ENCODE peak calls at places on chromosomes 16 and 17, in four cellular contexts. N is substantia nigra, I is NCI-H345, O is ELR. R is an unnamed sample.

GRCh38 chr17:60506312-60506711 is 19.7 kb downstream of the APPBP2 start:
- DNase-seq in O (peak; percentile 86), N (no peak), I (no peak), R (no peak)

GRCh38 chr16:72455743-72456659 is 284.0 kb upstream of the PMFBP1 start:
- DNase-seq in O (peak; percentile 8), I (peak; percentile 55), N (no peak), R (no peak)

GRCh38 chr16:77297996-77298637 is 98.9 kb downstream of the SYCE1L start:
- DNase-seq in N (no peak), O (peak; percentile 80), I (no peak), R (no peak)

GRCh38 chr17:75684924-75685323 is 17.8 kb downstream of the SAP30BP start:
- DNase-seq in N (no peak), O (no peak), I (no peak), R (no peak)

GRCh38 chr17:29154516-29155234 is 25.5 kb downstream of the MYO18A start:
- DNase-seq in O (peak; percentile 38), I (no peak), N (peak; percentile 53), R (no peak)

GRCh38 chr17:81000631-81001357 is 9.2 kb downstream of the CHMP6 start:
- DNase-seq in O (no peak), N (no peak), I (no peak), R (no peak)

GRCh38 chr17:16948587-16949376 is 23.1 kb downstream of the TNFRSF13B start:
- DNase-seq in N (no peak), O (no peak), I (no peak), R (no peak)

GRCh38 chr16:27515874-27516353 is 33.8 kb downstream of the GTF3C1 start:
- DNase-seq in I (no peak), N (no peak), O (peak; percentile 49), R (no peak)

GRCh38 chr16:30923554-30924085 is at the start of gene FBXL19:
- DNase-seq in N (no peak), I (peak; percentile 59), O (no peak), R (no peak)

GRCh38 chr16:3553138-3553923 is 23.9 kb downstream of the NLRC3 start:
- DNase-seq in N (no peak), O (no peak), I (peak; percentile 13), R (no peak)

GRCh38 chr16:23510154-23510914 is at the start of gene GGA2:
- DNase-seq in I (peak; percentile 81), N (peak; percentile 17), O (peak; percentile 79), R (peak; percentile 65)

GRCh38 chr17:64192588-64192987 is 62.6 kb upstream of the ERN1 start:
- DNase-seq in N (no peak), O (no peak), I (no peak), R (no peak)

GRCh38 chr17:6755731-6756184 is at the start of gene XAF1:
- DNase-seq in O (peak; percentile 63), N (no peak), I (no peak), R (peak; percentile 30)

GRCh38 chr17:8758137-8758596 is at the start of gene SPDYE4:
- DNase-seq in N (no peak), O (no peak), I (no peak), R (no peak)

GRCh38 chr17:65630502-65630901 is 69.1 kb upstream of the AXIN2 start:
- DNase-seq in I (no peak), O (no peak), N (no peak), R (no peak)

GRCh38 chr17:82837586-82838320 is 2.1 kb downstream of the ZNF750 start:
- DNase-seq in O (no peak), N (no peak), I (peak; percentile 49), R (no peak)

GRCh38 chr17:41308251-41308917 is 725 bp downstream of the KRTAP16-1 start:
- DNase-seq in I (peak; percentile 13), O (no peak), N (no peak), R (peak; percentile 60)

GRCh38 chr17:39174907-39175694 is 9.1 kb upstream of the ARL5C start:
- DNase-seq in I (peak; percentile 40), N (no peak), O (peak; percentile 74), R (peak; percentile 69)

GRCh38 chr17:57480438-57481196 is 224.3 kb downstream of the MSI2 start:
- DNase-seq in N (no peak), I (no peak), O (peak; percentile 97), R (no peak)

GRCh38 chr17:32016231-32016630 is 9.0 kb downstream of the LRRC37B start:
- DNase-seq in N (no peak), I (no peak), O (no peak), R (no peak)

GRCh38 chr17:76414334-76415295 is 30.2 kb downstream of the SPHK1 start:
- DNase-seq in O (peak; percentile 28), N (peak; percentile 34), I (peak; percentile 81), R (no peak)

GRCh38 chr16:75256059-75256870 is 4.8 kb upstream of the BCAR1 start:
- DNase-seq in N (no peak), I (no peak), O (peak; percentile 46), R (no peak)

GRCh38 chr17:19940722-19941464 is 36.7 kb downstream of the AKAP10 start:
- DNase-seq in I (no peak), O (peak; percentile 47), N (no peak), R (no peak)

GRCh38 chr17:32341857-32342602 is at the start of gene C17orf75:
- DNase-seq in I (peak; percentile 83), O (peak; percentile 84), N (peak; percentile 29), R (peak; percentile 62)

GRCh38 chr16:85569615-85570212 is 43.4 kb upstream of the GSE1 start:
- DNase-seq in I (peak; percentile 93), N (no peak), O (peak; percentile 77), R (peak; percentile 54)

GRCh38 chr16:57634171-57634570 is 5.7 kb downstream of the ADGRG1 start:
- DNase-seq in O (peak; percentile 90), I (no peak), N (no peak), R (no peak)

GRCh38 chr17:63476494-63476856 is 386 bp upstream of the ACE start:
- DNase-seq in I (peak; percentile 39), O (peak; percentile 18), N (no peak), R (no peak)

GRCh38 chr17:18257747-18258355 is 687 bp downstream of the FLII start:
- DNase-seq in N (peak; percentile 37), O (peak; percentile 91), I (peak; percentile 20), R (peak; percentile 28)

GRCh38 chr17:78993981-78994671 is 14.4 kb upstream of the LGALS3BP start:
- DNase-seq in O (no peak), I (no peak), N (no peak), R (no peak)

GRCh38 chr16:24737391-24737871 is 8.0 kb downstream of the TNRC6A start:
- DNase-seq in I (no peak), O (peak; percentile 58), N (no peak), R (no peak)

GRCh38 chr17:49496183-49496865 is 1.2 kb downstream of the NGFR start:
- DNase-seq in I (peak; percentile 59), O (peak; percentile 71), N (peak; percentile 32), R (peak; percentile 72)

GRCh38 chr17:36901506-36901905 is 35.8 kb upstream of the LHX1 start:
- DNase-seq in O (peak; percentile 55), N (no peak), I (no peak), R (no peak)